ENCODE peak calls at places on chromosomes 6 and 20, in six cellular contexts. L is mesothelial cell of epicardium; I is fibroblast of pulmonary artery; G is lower leg skin; F is esophagus squamous epithelium; V is CD8-positive, alpha-beta T cell. Y is an unnamed sample.

GRCh38 chr20:50928469-50928868 is 2.8 kb downstream of the ADNP start:
- DNase-seq in L (no peak), I (no peak), G (no peak), F (no peak), V (no peak), Y (no peak)

GRCh38 chr6:35077006-35077712 is 64.0 kb downstream of the TCP11 start:
- DNase-seq in L (no peak), I (no peak), G (no peak), F (no peak), V (no peak), Y (no peak)

GRCh38 chr20:1282966-1283365 is 16.9 kb downstream of the SNPH start:
- DNase-seq in L (no peak), I (no peak), G (no peak), F (no peak), V (no peak), Y (no peak)

GRCh38 chr6:167930300-167930699 is 67.2 kb upstream of the KIF25 start:
- DNase-seq in L (no peak), I (peak), G (no peak), F (no peak), V (no peak), Y (no peak)

GRCh38 chr6:157307661-157308060 is 15.7 kb downstream of the TMEM242 start:
- DNase-seq in L (no peak), I (no peak), G (no peak), F (no peak), V (no peak), Y (no peak)

GRCh38 chr20:48381353-48382120 is 446.3 kb downstream of the PREX1 start:
- DNase-seq in L (no peak), I (no peak), G (no peak), F (no peak), V (no peak), Y (no peak)

GRCh38 chr6:52215787-52216186 is 28.5 kb downstream of the IL17F start:
- DNase-seq in L (no peak), I (no peak), G (no peak), F (no peak), V (no peak), Y (no peak)

GRCh38 chr20:25050501-25051350 is 7.2 kb downstream of the ACSS1 start:
- DNase-seq in L (no peak), I (no peak), G (no peak), F (no peak), V (no peak), Y (no peak)

GRCh38 chr20:11754451-11754850 is 163.2 kb upstream of the BTBD3 start:
- DNase-seq in L (no peak), I (no peak), G (no peak), F (no peak), V (no peak), Y (no peak)

GRCh38 chr20:39446397-39446796 is 484.3 kb downstream of the DHX35 start:
- DNase-seq in L (no peak), I (no peak), G (no peak), F (no peak), V (no peak), Y (no peak)

GRCh38 chr6:87029711-87030314 is 65.1 kb downstream of the CGA start:
- DNase-seq in L (no peak), I (peak), G (no peak), F (no peak), V (no peak), Y (no peak)

DNA sequence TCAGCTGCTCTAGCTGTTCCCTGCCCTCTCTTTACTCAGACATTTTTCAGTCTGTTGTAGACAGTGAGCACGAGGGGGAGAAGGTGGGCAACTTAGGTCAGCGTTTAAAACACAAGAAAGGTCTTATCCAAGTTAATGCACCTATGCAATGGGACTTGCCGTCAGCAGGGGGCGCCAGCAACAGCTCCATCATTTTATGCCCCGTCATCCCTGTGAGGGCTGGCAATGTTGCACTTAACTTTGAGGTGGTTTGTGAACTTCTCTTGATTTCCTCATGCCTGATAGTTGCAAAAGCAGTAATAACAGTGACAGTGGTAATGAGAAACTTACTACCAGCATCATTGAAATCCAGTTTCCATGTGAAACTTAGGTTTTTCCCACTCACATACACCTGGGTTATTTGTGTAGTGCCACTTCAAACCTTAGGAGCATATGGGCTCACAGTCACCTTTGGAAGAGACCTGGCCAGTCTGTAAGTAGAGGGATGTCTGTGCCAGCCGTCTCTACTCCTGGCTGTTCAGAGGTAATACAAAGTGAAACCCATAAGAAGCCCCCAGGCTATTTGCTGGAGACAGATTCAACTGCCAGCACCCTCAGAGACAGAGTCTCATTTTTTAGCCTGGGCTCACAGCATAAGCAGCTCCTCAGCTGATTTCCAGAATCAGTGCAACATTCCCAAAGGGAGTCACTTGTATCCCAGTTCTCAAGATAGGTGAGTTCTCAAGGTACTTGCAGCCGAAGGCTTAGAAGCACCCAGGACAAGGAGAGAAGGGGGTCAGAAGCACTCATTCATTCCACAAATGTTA is 44.8 kb upstream of the ID1 start:
- DNase-seq in L (peak), I (peak), G (peak), F (peak), V (peak), Y (peak)
- TF ChIP-seq CTCF in L (peak), I (peak), G (peak), F (peak), V (peak), Y (peak)

DNA sequence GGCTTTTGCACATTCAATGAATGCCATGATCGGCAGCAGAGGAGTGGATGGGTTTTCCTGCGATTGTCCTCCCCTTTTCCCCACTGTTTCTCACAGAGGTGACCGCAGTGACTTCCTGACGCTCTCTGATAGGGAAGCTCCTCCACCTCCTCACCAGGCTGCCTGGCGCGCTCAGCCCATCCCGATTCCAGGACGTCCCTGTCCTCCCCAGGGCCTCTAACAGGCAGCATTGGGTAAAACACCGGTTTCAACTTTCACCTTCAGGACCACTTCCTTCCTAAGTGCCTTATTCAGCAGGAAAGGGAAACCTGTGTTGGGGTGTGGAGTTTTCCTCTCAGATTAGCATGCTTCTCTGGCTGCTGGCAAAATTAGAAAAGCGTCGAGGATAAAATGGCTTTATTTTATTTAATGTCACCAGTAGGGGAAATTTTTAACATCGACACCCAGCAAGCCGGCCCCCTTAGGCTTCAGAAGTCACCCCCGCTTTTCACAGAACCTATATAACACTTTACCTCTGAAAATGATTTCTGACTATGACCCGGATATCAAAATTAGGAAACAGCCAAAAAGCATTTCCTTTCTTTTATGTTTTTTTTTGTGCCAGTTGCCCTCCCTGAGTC is 570.4 kb upstream of the GJE1 start:
- DNase-seq in L (peak), I (no peak), G (no peak), F (no peak), V (peak), Y (peak)
- TF ChIP-seq CTCF in L (no peak), I (no peak), G (no peak), F (no peak), V (no peak), Y (no peak)

DNA sequence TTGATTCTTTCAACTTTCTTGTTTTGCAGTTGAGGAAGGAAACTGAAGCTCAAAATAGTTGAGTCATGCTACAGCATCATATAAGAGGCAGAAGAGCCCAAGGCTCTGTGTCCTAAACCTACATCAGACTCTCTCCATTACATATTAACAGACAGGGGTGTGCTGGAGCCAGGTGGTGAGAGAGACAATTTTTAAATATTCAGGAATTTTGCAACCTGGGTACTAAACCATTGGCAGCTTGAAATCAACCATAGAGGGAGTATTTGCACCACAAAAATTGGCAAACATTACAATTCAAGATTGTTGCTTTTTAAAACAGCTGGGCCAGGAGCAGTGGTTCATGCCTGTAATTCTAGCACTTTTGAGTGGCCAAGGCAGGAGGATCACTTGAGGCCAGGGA is 65.8 kb upstream of the SOX4 start:
- DNase-seq in L (no peak), I (no peak), G (no peak), F (no peak), V (no peak), Y (no peak)
- TF ChIP-seq CTCF in L (no peak), I (no peak), G (no peak), F (no peak), V (peak), Y (no peak)

DNA sequence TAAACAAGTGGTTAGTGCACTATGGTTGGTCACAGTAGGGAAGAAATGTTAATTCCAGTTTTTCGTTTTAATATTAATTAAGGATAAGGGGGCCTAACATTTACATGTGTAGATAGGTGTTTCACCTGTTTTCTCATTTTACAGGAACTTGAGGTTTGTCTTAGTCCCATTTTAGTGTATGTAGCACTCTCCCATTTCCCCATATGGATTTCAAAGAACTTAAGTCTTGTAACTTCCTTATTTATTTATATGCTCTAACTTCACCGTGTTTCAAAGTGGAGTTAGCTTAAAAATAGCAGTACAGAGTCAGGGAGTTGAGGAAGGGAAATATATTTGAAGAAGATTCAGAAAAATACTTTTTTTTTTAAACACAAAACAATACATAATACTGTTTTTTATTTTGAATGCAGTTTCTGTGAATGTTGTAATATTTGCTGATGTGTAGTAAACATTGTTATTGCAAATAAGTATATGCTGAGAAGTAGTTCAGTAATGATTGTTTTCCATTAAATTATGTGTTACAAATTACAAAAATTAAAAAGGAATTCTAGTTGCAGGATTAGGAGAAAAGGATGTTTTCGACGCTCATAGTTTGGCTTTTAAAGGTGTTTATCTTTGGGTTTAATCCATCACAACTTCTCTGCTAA is 3.5 kb downstream of the SCAF8 start:
- DNase-seq in L (no peak), I (no peak), G (no peak), F (no peak), V (no peak), Y (no peak)
- TF ChIP-seq CTCF in L (no peak), I (no peak), G (no peak), F (no peak), V (no peak), Y (no peak)

GRCh38 chr20:19457551-19457950 is 245.1 kb downstream of the SLC24A3 start:
- DNase-seq in L (no peak), I (no peak), G (no peak), F (no peak), V (no peak), Y (no peak)
- TF ChIP-seq CTCF in L (no peak), I (no peak), G (no peak), F (no peak), V (no peak), Y (no peak)

GRCh38 chr6:159462446-159462845 is 230.6 kb downstream of the SOD2 start:
- DNase-seq in L (no peak), I (no peak), G (no peak), F (no peak), V (no peak), Y (no peak)

GRCh38 chr6:159460476-159460875 is 232.6 kb downstream of the SOD2 start:
- DNase-seq in L (no peak), I (no peak), G (no peak), F (no peak), V (no peak), Y (no peak)

GRCh38 chr6:159461998-159462397 is 231.0 kb downstream of the SOD2 start:
- DNase-seq in L (no peak), I (no peak), G (no peak), F (no peak), V (no peak), Y (no peak)

GRCh38 chr6:159463440-159463839 is 229.6 kb downstream of the SOD2 start:
- DNase-seq in L (no peak), I (peak), G (no peak), F (no peak), V (no peak), Y (no peak)

GRCh38 chr6:159461266-159461665 is 231.8 kb downstream of the SOD2 start:
- DNase-seq in L (no peak), I (no peak), G (no peak), F (no peak), V (no peak), Y (no peak)
- TF ChIP-seq CTCF in L (no peak), I (no peak), G (no peak), F (no peak), V (no peak), Y (no peak)